ENCODE peak calls at places on chromosomes 4 and X, in four cellular contexts. K, P, C and Q are unnamed samples.

GRCh38 chrX:30735839-30736238 is 82.6 kb downstream of the GK start:
- DNase-seq in K (peak), P (no peak), C (peak), Q (peak)

GRCh38 chrX:115952417-115953092 is 218.0 kb upstream of the AGTR2 start:
- DNase-seq in K (no peak), P (no peak), C (no peak), Q (no peak)

GRCh38 chr4:171142639-171143038 is 670.6 kb upstream of the GALNTL6 start:
- DNase-seq in K (no peak), P (no peak), C (no peak), Q (no peak)

GRCh38 chrX:39289827-39290226 is 488.6 kb downstream of the MID1IP1 start:
- DNase-seq in K (no peak), P (no peak), C (no peak), Q (no peak)

GRCh38 chr4:77092832-77093800 is 17.3 kb upstream of the CCNI start:
- DNase-seq in K (no peak), P (no peak), C (no peak), Q (no peak)

GRCh38 chr4:76589872-76590846 is 155.1 kb downstream of the SHROOM3 start:
- DNase-seq in K (no peak), P (no peak), C (no peak), Q (no peak)

GRCh38 chr4:20480161-20480947 is 219.9 kb upstream of the PACRGL start:
- DNase-seq in K (no peak), P (no peak), C (no peak), Q (no peak)

GRCh38 chr4:109614015-109614414 is 54.0 kb downstream of the MCUB start:
- DNase-seq in K (no peak), P (no peak), C (no peak), Q (no peak)

GRCh38 chrX:154136627-154137161 is 7.3 kb upstream of the OPN1LW start:
- DNase-seq in K (peak), P (peak), C (peak), Q (peak)

GRCh38 chr4:59223292-59223941 is 1976.7 kb upstream of the ADGRL3 start:
- DNase-seq in K (no peak), P (no peak), C (no peak), Q (no peak)

GRCh38 chrX:3370656-3371055 is 24.2 kb upstream of the MXRA5 start:
- DNase-seq in K (no peak), P (no peak), C (no peak), Q (no peak)

GRCh38 chr4:72567036-72567435 is 2.0 kb downstream of the ADAMTS3 start:
- DNase-seq in K (no peak), P (no peak), C (no peak), Q (no peak)

GRCh38 chr4:182648766-182649165 is 268.4 kb downstream of the DCTD start:
- DNase-seq in K (no peak), P (no peak), C (no peak), Q (no peak)

GRCh38 chr4:102452854-102453253 is 48.3 kb upstream of the NFKB1 start:
- DNase-seq in K (no peak), P (no peak), C (no peak), Q (no peak)

GRCh38 chr4:141486375-141486997 is 149.9 kb upstream of the IL15 start:
- DNase-seq in K (no peak), P (no peak), C (no peak), Q (no peak)

GRCh38 chrX:74133156-74133796 is 170.7 kb upstream of the ZCCHC13 start:
- DNase-seq in K (no peak), P (no peak), C (no peak), Q (no peak)

GRCh38 chr4:24330198-24330972 is 254.0 kb downstream of the DHX15 start:
- DNase-seq in K (no peak), P (no peak), C (no peak), Q (no peak)

GRCh38 chr4:150280081-150280950 is 202.1 kb downstream of the DCLK2 start:
- DNase-seq in K (no peak), P (no peak), C (no peak), Q (no peak)

GRCh38 chr4:7155611-7156071 is 36.7 kb upstream of the SORCS2 start:
- DNase-seq in K (peak), P (no peak), C (no peak), Q (no peak)

GRCh38 chrX:134670241-134670811 is 12.1 kb upstream of the PLAC1 start:
- DNase-seq in K (no peak), P (no peak), C (no peak), Q (no peak)

GRCh38 chr4:81030617-81031388 is at the start of gene BMP3:
- DNase-seq in K (peak), P (no peak), C (no peak), Q (no peak)

GRCh38 chr4:86685401-86685800 is 91.3 kb downstream of the PTPN13 start:
- DNase-seq in K (no peak), P (no peak), C (no peak), Q (no peak)

GRCh38 chr4:177667687-177668086 is 225.4 kb upstream of the AGA start:
- DNase-seq in K (no peak), P (no peak), C (no peak), Q (no peak)

GRCh38 chr4:14368391-14368790 is 633.9 kb upstream of the CPEB2 start:
- DNase-seq in K (no peak), P (no peak), C (no peak), Q (no peak)

GRCh38 chrX:44432641-44433040 is 89.2 kb upstream of the EFHC2 start:
- DNase-seq in K (no peak), P (no peak), C (no peak), Q (no peak)

GRCh38 chr4:142202404-142203332 is 566.3 kb downstream of the IL15 start:
- DNase-seq in K (no peak), P (no peak), C (no peak), Q (no peak)

GRCh38 chr4:177008071-177008835 is 215.5 kb upstream of the VEGFC start:
- DNase-seq in K (no peak), P (no peak), C (no peak), Q (no peak)

GRCh38 chr4:156778606-156779005 is 193.0 kb downstream of the PDGFC start:
- DNase-seq in K (no peak), P (no peak), C (no peak), Q (no peak)

GRCh38 chrX:153441981-153442380 is 3.9 kb downstream of the TREX2 start:
- DNase-seq in K (no peak), P (no peak), C (no peak), Q (no peak)

GRCh38 chr4:186789671-186790070 is 66.0 kb upstream of the FAT1 start:
- DNase-seq in K (no peak), P (no peak), C (no peak), Q (no peak)

GRCh38 chr4:105474110-105474518 is 252 bp upstream of the PPA2 start:
- DNase-seq in K (peak), P (peak), C (no peak), Q (no peak)

GRCh38 chrX:102892103-102892502 is 45.0 kb upstream of the RAB40AL start:
- DNase-seq in K (no peak), P (no peak), C (no peak), Q (no peak)

GRCh38 chr4:38948551-38948950 is 80.9 kb downstream of the FAM114A1 start:
- DNase-seq in K (peak), P (no peak), C (no peak), Q (no peak)

GRCh38 chr4:104451573-104451972 is 43.1 kb downstream of the CXXC4 start:
- DNase-seq in K (no peak), P (no peak), C (no peak), Q (no peak)

GRCh38 chrX:39693298-39693697 is 404.5 kb downstream of the BCOR start:
- DNase-seq in K (no peak), P (no peak), C (no peak), Q (no peak)

GRCh38 chrX:57906790-57907189 is 3.5 kb downstream of the ZXDA start:
- DNase-seq in K (no peak), P (no peak), C (no peak), Q (no peak)

GRCh38 chrX:104668550-104668949 is 102.6 kb downstream of the IL1RAPL2 start:
- DNase-seq in K (no peak), P (no peak), C (no peak), Q (no peak)

GRCh38 chr4:163548481-163549243 is 54.2 kb downstream of the TMA16 start:
- DNase-seq in K (no peak), P (no peak), C (no peak), Q (no peak)

GRCh38 chr4:189656551-189657165 is 284.0 kb upstream of the FRG1 start:
- DNase-seq in K (no peak), P (no peak), C (no peak), Q (no peak)

GRCh38 chrX:135086197-135086854 is 34.0 kb downstream of the ETDB start:
- DNase-seq in K (no peak), P (no peak), C (no peak), Q (no peak)

GRCh38 chrX:80876877-80877276 is 67.2 kb upstream of the BRWD3 start:
- DNase-seq in K (no peak), P (no peak), C (no peak), Q (no peak)
- TF ChIP-seq CTCF in K (peak), P (peak), C (peak), Q (peak)

GRCh38 chrX:109393859-109394258 is 88.0 kb downstream of the GUCY2F start:
- DNase-seq in K (no peak), P (no peak), C (no peak), Q (no peak)
- TF ChIP-seq CTCF in K (no peak), P (no peak), C (no peak), Q (no peak)

GRCh38 chr4:1318488-1319213 is 28.4 kb upstream of the UVSSA start:
- DNase-seq in K (no peak), P (no peak), C (no peak), Q (no peak)
- TF ChIP-seq CTCF in K (no peak), P (peak), C (peak), Q (peak)

GRCh38 chrX:86061407-86061806 is 14.0 kb upstream of the CHM start:
- DNase-seq in K (no peak), P (no peak), C (no peak), Q (no peak)

GRCh38 chrX:86066998-86067397 is 19.6 kb upstream of the CHM start:
- DNase-seq in K (no peak), P (no peak), C (no peak), Q (no peak)
- TF ChIP-seq CTCF in K (no peak), P (no peak), C (no peak), Q (no peak)